ENCODE peak calls at places on chromosomes 11 and 22, in ten cellular contexts. C is GM23338; J is cardiac muscle cell; P is pancreas; E is CD4-positive, CD25-positive, alpha-beta regulatory T cell; D is mammary epithelial cell; R is tibial artery; T is adipocyte; K is IMR-90; A is body of pancreas. V is an unnamed sample. For H3K36me3, the result is how much of the 10 kb centered on the place peaks cover.

GRCh38 chr11:10573028-10573427 is 4.6 kb upstream of the LYVE1 start:
- DNase-seq in J (no peak), D (no peak), E (no peak), R (no peak), T (no peak), A (no peak), K (no peak), C (no peak), P (no peak), V (no peak)

GRCh38 chr11:706957-707816 is 1.2 kb downstream of the EPS8L2 start:
- DNase-seq in E (no peak), P (peak), R (peak), A (peak), T (peak), J (no peak), K (no peak), C (peak), D (peak), V (peak)

GRCh38 chr11:1770061-1770460 is 6.3 kb upstream of the CTSD start:
- DNase-seq in R (no peak), J (no peak), P (no peak), K (no peak), A (no peak), C (no peak), D (no peak), E (no peak), T (no peak), V (no peak)

GRCh38 chr11:109302591-109303334 is 119.2 kb upstream of the C11orf87 start:
- DNase-seq in P (no peak), C (no peak), J (no peak), E (no peak), T (no peak), K (no peak), A (no peak), R (no peak), D (no peak), V (no peak)

GRCh38 chr11:95596011-95596489 is 193.5 kb downstream of the FAM76B start:
- DNase-seq in R (no peak), K (peak), E (no peak), J (peak), C (no peak), A (no peak), T (peak), D (peak), P (no peak), V (no peak)

GRCh38 chr11:86515297-86516094 is 140.8 kb downstream of the CCDC81 start:
- DNase-seq in P (no peak), T (peak), E (no peak), D (peak), J (peak), C (no peak), K (peak), A (peak), R (no peak), V (peak)

GRCh38 chr11:33214187-33214586 is 43.0 kb upstream of the HIPK3 start:
- DNase-seq in A (peak), E (no peak), T (no peak), J (peak), K (no peak), R (no peak), D (peak), P (no peak), C (no peak), V (no peak)

GRCh38 chr11:115660072-115660805 is 156.0 kb upstream of the CADM1 start:
- DNase-seq in C (peak), A (no peak), E (no peak), T (no peak), P (no peak), D (no peak), K (no peak), R (no peak), J (no peak), V (no peak)

GRCh38 chr22:35785181-35785923 is 67.7 kb downstream of the APOL5 start:
- DNase-seq in A (no peak), J (peak), R (no peak), E (no peak), K (no peak), D (peak), C (no peak), T (peak), P (no peak), V (no peak)

GRCh38 chr11:13834463-13834862 is 128.1 kb upstream of the SPON1 start:
- DNase-seq in E (no peak), T (no peak), C (peak), A (no peak), R (no peak), D (no peak), J (no peak), P (no peak), K (no peak), V (peak)

GRCh38 chr11:47566166-47566546 is 757 bp downstream of the PTPMT1 start:
- DNase-seq in R (no peak), D (no peak), J (no peak), K (no peak), T (no peak), A (no peak), C (no peak), P (no peak), E (no peak), V (peak)

GRCh38 chr11:113345978-113346377 is 31.6 kb downstream of the TTC12 start:
- DNase-seq in P (no peak), C (no peak), D (peak), K (peak), E (no peak), T (no peak), A (no peak), J (peak), R (no peak), V (no peak)

GRCh38 chr11:46253258-46254134 is 24.0 kb upstream of the CREB3L1 start:
- DNase-seq in K (no peak), J (no peak), T (no peak), D (no peak), E (no peak), P (no peak), R (no peak), A (no peak), C (no peak), V (no peak)

GRCh38 chr11:31803813-31804438 is 7.2 kb downstream of the PAX6 start:
- DNase-seq in R (no peak), C (peak), T (no peak), E (no peak), D (no peak), A (no peak), P (no peak), K (no peak), J (no peak), V (no peak)

GRCh38 chr11:31805629-31806185 is 5.4 kb downstream of the PAX6 start:
- DNase-seq in A (no peak), P (no peak), J (no peak), T (no peak), D (no peak), E (no peak), C (peak), R (no peak), K (no peak), V (no peak)

GRCh38 chr11:31805037-31805628 is 6.0 kb downstream of the PAX6 start:
- DNase-seq in D (no peak), J (no peak), P (no peak), T (no peak), R (no peak), C (peak), A (no peak), K (no peak), E (no peak), V (no peak)

GRCh38 chr11:31802990-31803812 is 7.9 kb downstream of the PAX6 start:
- DNase-seq in A (no peak), E (no peak), P (no peak), K (no peak), J (no peak), C (peak), R (no peak), D (no peak), T (no peak), V (no peak)

GRCh38 chr11:31804439-31805036 is 6.6 kb downstream of the PAX6 start:
- DNase-seq in A (no peak), R (no peak), P (no peak), D (no peak), E (no peak), K (no peak), C (peak), J (no peak), T (no peak), V (no peak)
- H3K4me3 ChIP-seq in A (no peak), R (no peak), P (peak), D (no peak), E (peak), K (no peak), C (peak), J (no peak), T (peak), V (no peak)

GRCh38 chr22:46328797-46329196 is 6.7 kb upstream of the TRMU start:
- DNase-seq in C (no peak), E (no peak), P (no peak), R (no peak), J (no peak), D (no peak), A (no peak), K (no peak), T (no peak), V (no peak)
- H3K36me3 ChIP-seq in C (under half), E (under half), P (under half), R (under half), J (under half), D (under half), A (under half), K (under half), T (under half), V (under half)

DNA sequence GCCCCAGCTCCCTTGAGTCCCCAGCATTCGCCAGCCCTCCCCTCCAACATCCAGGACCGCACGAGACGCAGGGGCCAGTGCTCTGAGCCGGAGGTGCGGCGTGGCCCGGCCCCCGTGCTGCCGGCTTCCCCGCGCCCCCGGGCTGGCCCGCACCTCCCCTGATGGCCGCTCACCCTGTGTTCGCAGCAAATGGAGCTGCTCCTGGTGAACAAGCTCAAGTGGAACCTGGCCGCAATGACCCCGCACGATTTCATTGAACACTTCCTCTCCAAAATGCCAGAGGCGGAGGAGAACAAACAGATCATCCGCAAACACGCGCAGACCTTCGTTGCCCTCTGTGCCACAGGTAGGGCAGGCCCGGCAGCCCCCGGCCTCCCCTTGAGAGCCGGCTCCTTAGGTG is 2.7 kb downstream of the CCND1 start:
- DNase-seq in P (no peak), R (no peak), D (no peak), E (no peak), J (no peak), K (no peak), T (peak), C (no peak), A (no peak), V (peak)
- H3K4me3 ChIP-seq in P (peak), R (peak), D (peak), E (no peak), J (no peak), K (peak), T (peak), C (peak), A (no peak), V (peak)

DNA sequence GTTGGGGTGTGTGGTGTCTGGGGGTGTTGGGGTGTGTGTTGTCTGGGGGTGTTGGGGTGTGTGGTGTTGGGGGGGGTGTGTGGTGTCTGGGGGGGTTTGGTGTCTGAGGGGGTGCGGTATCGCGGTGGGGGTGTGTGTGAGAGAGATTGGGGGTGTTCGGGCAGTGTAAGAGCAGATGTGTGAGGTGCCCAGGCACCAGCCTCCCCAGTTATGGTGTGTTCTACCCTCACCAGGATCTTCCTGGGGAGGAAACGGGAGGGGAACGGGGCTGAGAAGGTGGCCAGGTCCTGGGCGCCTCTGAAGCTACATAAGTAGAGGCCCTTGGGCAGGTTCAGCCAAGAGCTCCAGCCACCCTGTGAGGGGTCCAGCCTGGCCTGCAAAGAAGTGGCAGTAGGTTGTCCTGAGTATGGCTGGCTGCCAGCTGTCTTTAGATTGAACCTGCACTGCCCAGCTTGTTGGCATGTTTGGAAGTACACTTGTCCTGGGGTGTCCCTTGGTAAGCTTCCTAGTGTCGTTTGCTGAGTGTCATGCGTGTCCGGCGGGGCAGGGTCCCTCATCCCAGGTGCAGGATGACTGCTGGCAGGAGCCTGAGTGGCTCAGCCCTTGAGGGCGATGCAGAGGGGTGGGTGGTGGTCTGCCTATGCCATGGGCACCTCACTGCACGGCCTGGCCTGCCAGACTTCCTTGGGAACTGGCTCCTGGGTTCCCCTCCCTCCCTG is 6.5 kb upstream of the TRMT2A start:
- DNase-seq in K (no peak), C (no peak), P (no peak), D (no peak), R (no peak), E (no peak), J (no peak), A (no peak), T (no peak), V (no peak)
- H3K36me3 ChIP-seq in K (half or more), C (half or more), P (under half), D (under half), R (half or more), E (half or more), J (half or more), A (under half), T (half or more), V (under half)

DNA sequence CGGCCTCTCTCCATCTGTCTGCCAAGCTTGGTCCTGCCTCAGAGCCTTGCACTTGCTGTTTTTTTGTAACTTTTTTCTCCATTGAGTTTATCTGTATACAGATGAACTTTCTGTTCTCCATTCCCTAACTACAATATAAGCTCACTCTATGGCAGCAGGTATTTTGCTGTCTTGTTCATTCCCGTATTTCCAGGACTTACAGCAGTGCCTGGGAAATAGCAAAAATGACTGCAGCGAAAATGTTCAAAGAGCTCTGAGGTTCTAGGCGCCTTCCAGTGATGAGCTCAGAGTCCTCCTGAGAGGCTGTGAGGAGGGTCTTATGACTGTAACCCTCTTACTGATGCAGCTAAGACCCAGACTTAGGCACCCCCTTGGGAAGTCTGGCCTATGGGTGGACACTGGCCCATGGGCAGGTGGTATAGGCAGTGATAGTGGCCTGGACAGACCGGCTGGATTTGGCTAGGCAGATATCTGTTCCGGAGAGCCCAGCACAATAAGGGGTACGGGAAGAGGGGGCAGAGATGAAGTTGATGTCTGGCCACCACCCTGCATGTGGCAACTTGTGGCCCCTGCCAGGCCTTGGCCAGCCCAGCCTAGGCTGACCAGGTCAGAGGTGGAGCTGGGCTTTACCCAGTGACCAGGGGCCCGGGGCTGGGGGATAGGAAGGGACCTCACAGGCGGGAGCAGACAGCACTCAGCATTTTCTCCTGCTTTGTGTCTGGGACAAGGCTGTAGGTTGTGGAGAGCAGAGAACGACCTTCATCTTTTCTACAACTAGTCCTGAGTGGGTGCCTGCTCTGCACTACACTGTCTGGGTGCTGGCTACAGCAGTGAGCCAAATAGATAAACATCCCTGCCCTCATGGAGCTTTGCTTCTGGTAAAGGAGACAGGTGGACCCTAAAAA is 4.6 kb downstream of the ATF4 start:
- DNase-seq in K (no peak), D (no peak), E (no peak), T (no peak), P (no peak), A (no peak), J (no peak), C (no peak), R (no peak), V (no peak)
- H3K4me3 ChIP-seq in K (no peak), D (no peak), E (no peak), T (peak), P (no peak), A (no peak), J (no peak), C (no peak), R (no peak), V (no peak)

DNA sequence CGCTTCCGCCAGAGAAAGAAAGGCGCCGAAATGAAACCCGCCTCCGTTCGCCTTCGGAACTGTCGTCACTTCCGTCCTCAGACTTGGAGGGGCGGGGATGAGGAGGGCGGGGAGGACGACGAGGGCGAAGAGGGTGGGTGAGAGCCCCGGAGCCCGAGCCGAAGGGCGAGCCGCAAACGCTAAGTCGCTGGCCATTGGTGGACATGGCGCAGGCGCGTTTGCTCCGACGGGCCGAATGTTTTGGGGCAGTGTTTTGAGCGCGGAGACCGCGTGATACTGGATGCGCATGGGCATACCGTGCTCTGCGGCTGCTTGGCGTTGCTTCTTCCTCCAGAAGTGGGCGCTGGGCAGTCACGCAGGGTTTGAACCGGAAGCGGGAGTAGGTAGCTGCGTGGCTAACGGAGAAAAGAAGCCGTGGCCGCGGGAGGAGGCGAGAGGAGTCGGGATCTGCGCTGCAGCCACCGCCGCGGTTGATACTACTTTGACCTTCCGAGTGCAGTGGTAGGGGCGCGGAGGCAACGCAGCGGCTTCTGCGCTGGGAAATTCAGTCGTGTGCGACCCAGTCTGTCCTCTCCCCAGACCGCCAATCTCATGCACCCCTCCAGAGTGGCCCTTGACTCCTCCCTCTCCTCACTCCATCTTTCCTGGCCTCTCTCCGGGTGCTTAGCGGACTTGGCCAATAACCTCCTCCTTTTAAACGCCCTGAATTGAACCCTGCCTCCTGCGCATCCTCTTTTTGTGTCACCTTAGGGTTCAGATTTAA is at the start of gene ATM:
- DNase-seq in K (peak), D (peak), C (peak), A (peak), R (peak), J (peak), E (peak), T (peak), P (peak), V (peak)
- H3K36me3 ChIP-seq in K (under half), D (under half), C (under half), A (under half), R (under half), J (under half), E (under half), T (under half), P (under half), V (under half)

GRCh38 chr11:27041141-27041869 is 690 bp downstream of the BBOX1 start:
- DNase-seq in C (no peak), T (peak), E (no peak), J (no peak), R (no peak), D (no peak), A (no peak), K (no peak), P (no peak), V (no peak)
- H3K4me3 ChIP-seq in C (no peak), T (no peak), E (no peak), J (no peak), R (no peak), D (no peak), A (no peak), K (no peak), P (no peak), V (no peak)

DNA sequence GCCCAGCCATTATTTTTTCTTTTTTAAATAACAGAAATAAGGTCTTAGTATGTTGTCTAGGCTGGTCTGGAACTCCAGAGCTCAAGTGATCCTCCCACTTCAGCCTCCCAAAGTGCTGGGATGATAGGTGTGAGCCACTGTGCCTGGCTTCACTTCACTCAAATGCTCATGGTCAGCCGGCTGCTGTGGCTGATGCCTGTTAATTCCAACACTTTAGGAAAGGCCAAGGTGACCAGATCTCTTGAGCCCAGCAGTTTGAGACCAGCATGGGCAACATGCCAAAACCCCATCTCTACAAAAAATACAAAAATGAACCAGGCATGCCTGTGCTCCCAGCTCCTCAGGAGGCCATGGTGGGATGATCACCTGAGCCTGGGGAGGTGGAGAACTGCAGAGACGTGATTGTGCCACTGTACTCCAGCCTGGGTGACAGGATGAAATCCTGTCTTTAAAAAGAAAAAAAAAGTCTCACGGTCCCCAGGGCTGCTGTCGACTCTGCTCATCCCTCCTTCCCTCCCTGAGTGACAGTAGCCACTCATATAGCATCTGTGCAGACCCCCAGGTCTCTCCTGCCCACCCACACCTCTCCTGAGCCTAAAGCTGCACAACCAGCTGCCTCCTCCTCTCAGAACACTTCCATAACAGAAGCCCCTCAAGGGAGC is 3.6 kb downstream of the YDJC start:
- DNase-seq in T (no peak), P (no peak), R (no peak), E (no peak), A (no peak), D (no peak), J (no peak), K (no peak), C (no peak), V (no peak)
- H3K36me3 ChIP-seq in T (under half), P (under half), R (under half), E (under half), A (under half), D (under half), J (under half), K (under half), C (under half), V (under half)

GRCh38 chr11:133951484-133952198 is 5.1 kb downstream of the IGSF9B start:
- DNase-seq in T (peak), D (no peak), J (peak), K (peak), A (no peak), R (peak), C (peak), E (no peak), P (no peak), V (peak)
- H3K4me3 ChIP-seq in T (peak), D (no peak), J (no peak), K (no peak), A (no peak), R (peak), C (peak), E (no peak), P (no peak), V (no peak)

V was measured in PC-3.